ENCODE peak calls at places on chromosomes 6 and 20, in ten cellular contexts. One of them, this sample, is unnamed.

GRCh38 chr6:105920071-105920470 is 166.1 kb upstream of the PRDM1 start:
- DNase-seq in H54: no peak
- DNase-seq in H7: no peak
- DNase-seq in T-cell: no peak
- DNase-seq in stimulated activated CD8-positive, alpha-beta memory T cell treated with anti-CD3 and anti-CD28 coated beads, Interleukin-15, amount 100 ng/mL, for 24 hours: no peak
- DNase-seq in Right ventricle myocardium superior: no peak
- DNase-seq in iPS-NIHi11: no peak
- DNase-seq in fibroblast of pulmonary artery: no peak
- DNase-seq in activated naive CD8-positive, alpha-beta T cell treated with anti-CD3 and anti-CD28 coated beads, Interleukin-2, amount 50 U/mL, for 24 hours: no peak
- DNase-seq in activated T-cell treated with anti-CD3 and anti-CD28 coated beads, Interleukin-2, amount 50 U/mL, for 48 hours: no peak
- DNase-seq in this sample: no peak

GRCh38 chr6:84798257-84798656 is 33.9 kb upstream of the TBX18 start:
- DNase-seq in H54: no peak
- DNase-seq in H7: no peak
- DNase-seq in T-cell: no peak
- DNase-seq in stimulated activated CD8-positive, alpha-beta memory T cell treated with anti-CD3 and anti-CD28 coated beads, Interleukin-15, amount 100 ng/mL, for 24 hours: no peak
- DNase-seq in Right ventricle myocardium superior: no peak
- DNase-seq in iPS-NIHi11: no peak
- DNase-seq in fibroblast of pulmonary artery: peak
- DNase-seq in activated naive CD8-positive, alpha-beta T cell treated with anti-CD3 and anti-CD28 coated beads, Interleukin-2, amount 50 U/mL, for 24 hours: no peak
- DNase-seq in activated T-cell treated with anti-CD3 and anti-CD28 coated beads, Interleukin-2, amount 50 U/mL, for 48 hours: no peak
- DNase-seq in this sample: no peak

GRCh38 chr6:44058617-44059358 is 68.5 kb downstream of the MRPL14 start:
- DNase-seq in H54: peak
- DNase-seq in H7: no peak
- DNase-seq in T-cell: no peak
- DNase-seq in stimulated activated CD8-positive, alpha-beta memory T cell treated with anti-CD3 and anti-CD28 coated beads, Interleukin-15, amount 100 ng/mL, for 24 hours: no peak
- DNase-seq in Right ventricle myocardium superior: peak
- DNase-seq in iPS-NIHi11: no peak
- DNase-seq in fibroblast of pulmonary artery: peak
- DNase-seq in activated naive CD8-positive, alpha-beta T cell treated with anti-CD3 and anti-CD28 coated beads, Interleukin-2, amount 50 U/mL, for 24 hours: peak
- DNase-seq in activated T-cell treated with anti-CD3 and anti-CD28 coated beads, Interleukin-2, amount 50 U/mL, for 48 hours: no peak
- DNase-seq in this sample: peak

GRCh38 chr20:63568986-63569949 is 4.8 kb downstream of the HELZ2 start:
- DNase-seq in H54: no peak
- DNase-seq in H7: no peak
- DNase-seq in T-cell: no peak
- DNase-seq in stimulated activated CD8-positive, alpha-beta memory T cell treated with anti-CD3 and anti-CD28 coated beads, Interleukin-15, amount 100 ng/mL, for 24 hours: no peak
- DNase-seq in Right ventricle myocardium superior: no peak
- DNase-seq in iPS-NIHi11: no peak
- DNase-seq in fibroblast of pulmonary artery: no peak
- DNase-seq in activated naive CD8-positive, alpha-beta T cell treated with anti-CD3 and anti-CD28 coated beads, Interleukin-2, amount 50 U/mL, for 24 hours: no peak
- DNase-seq in activated T-cell treated with anti-CD3 and anti-CD28 coated beads, Interleukin-2, amount 50 U/mL, for 48 hours: no peak
- DNase-seq in this sample: no peak

GRCh38 chr6:94349227-94349626 is 929.9 kb upstream of the EPHA7 start:
- DNase-seq in H54: no peak
- DNase-seq in H7: no peak
- DNase-seq in T-cell: no peak
- DNase-seq in stimulated activated CD8-positive, alpha-beta memory T cell treated with anti-CD3 and anti-CD28 coated beads, Interleukin-15, amount 100 ng/mL, for 24 hours: no peak
- DNase-seq in Right ventricle myocardium superior: no peak
- DNase-seq in iPS-NIHi11: no peak
- DNase-seq in fibroblast of pulmonary artery: no peak
- DNase-seq in activated naive CD8-positive, alpha-beta T cell treated with anti-CD3 and anti-CD28 coated beads, Interleukin-2, amount 50 U/mL, for 24 hours: no peak
- DNase-seq in activated T-cell treated with anti-CD3 and anti-CD28 coated beads, Interleukin-2, amount 50 U/mL, for 48 hours: no peak
- DNase-seq in this sample: no peak

GRCh38 chr20:55354700-55355099 is 650.6 kb downstream of the CBLN4 start:
- DNase-seq in H54: no peak
- DNase-seq in H7: no peak
- DNase-seq in T-cell: no peak
- DNase-seq in stimulated activated CD8-positive, alpha-beta memory T cell treated with anti-CD3 and anti-CD28 coated beads, Interleukin-15, amount 100 ng/mL, for 24 hours: no peak
- DNase-seq in Right ventricle myocardium superior: no peak
- DNase-seq in iPS-NIHi11: no peak
- DNase-seq in fibroblast of pulmonary artery: no peak
- DNase-seq in activated naive CD8-positive, alpha-beta T cell treated with anti-CD3 and anti-CD28 coated beads, Interleukin-2, amount 50 U/mL, for 24 hours: no peak
- DNase-seq in activated T-cell treated with anti-CD3 and anti-CD28 coated beads, Interleukin-2, amount 50 U/mL, for 48 hours: no peak
- DNase-seq in this sample: no peak

GRCh38 chr20:50144362-50144761 is 9.2 kb downstream of the PEDS1 start:
- DNase-seq in H54: peak
- DNase-seq in H7: no peak
- DNase-seq in T-cell: no peak
- DNase-seq in stimulated activated CD8-positive, alpha-beta memory T cell treated with anti-CD3 and anti-CD28 coated beads, Interleukin-15, amount 100 ng/mL, for 24 hours: no peak
- DNase-seq in Right ventricle myocardium superior: no peak
- DNase-seq in iPS-NIHi11: no peak
- DNase-seq in fibroblast of pulmonary artery: peak
- DNase-seq in activated naive CD8-positive, alpha-beta T cell treated with anti-CD3 and anti-CD28 coated beads, Interleukin-2, amount 50 U/mL, for 24 hours: no peak
- DNase-seq in activated T-cell treated with anti-CD3 and anti-CD28 coated beads, Interleukin-2, amount 50 U/mL, for 48 hours: no peak
- DNase-seq in this sample: no peak

GRCh38 chr6:134821397-134821796 is 128.5 kb downstream of the ALDH8A1 start:
- DNase-seq in H54: no peak
- DNase-seq in H7: no peak
- DNase-seq in T-cell: no peak
- DNase-seq in stimulated activated CD8-positive, alpha-beta memory T cell treated with anti-CD3 and anti-CD28 coated beads, Interleukin-15, amount 100 ng/mL, for 24 hours: no peak
- DNase-seq in Right ventricle myocardium superior: no peak
- DNase-seq in iPS-NIHi11: no peak
- DNase-seq in fibroblast of pulmonary artery: no peak
- DNase-seq in activated naive CD8-positive, alpha-beta T cell treated with anti-CD3 and anti-CD28 coated beads, Interleukin-2, amount 50 U/mL, for 24 hours: no peak
- DNase-seq in activated T-cell treated with anti-CD3 and anti-CD28 coated beads, Interleukin-2, amount 50 U/mL, for 48 hours: no peak
- DNase-seq in this sample: no peak

GRCh38 chr6:89035252-89036106 is 45.1 kb upstream of the PNRC1 start:
- DNase-seq in H54: peak
- DNase-seq in H7: no peak
- DNase-seq in T-cell: no peak
- DNase-seq in stimulated activated CD8-positive, alpha-beta memory T cell treated with anti-CD3 and anti-CD28 coated beads, Interleukin-15, amount 100 ng/mL, for 24 hours: no peak
- DNase-seq in Right ventricle myocardium superior: peak
- DNase-seq in iPS-NIHi11: no peak
- DNase-seq in fibroblast of pulmonary artery: peak
- DNase-seq in activated naive CD8-positive, alpha-beta T cell treated with anti-CD3 and anti-CD28 coated beads, Interleukin-2, amount 50 U/mL, for 24 hours: no peak
- DNase-seq in activated T-cell treated with anti-CD3 and anti-CD28 coated beads, Interleukin-2, amount 50 U/mL, for 48 hours: no peak
- DNase-seq in this sample: peak

GRCh38 chr6:159929819-159930218 is 39.0 kb downstream of the MAS1 start:
- DNase-seq in H54: no peak
- DNase-seq in H7: no peak
- DNase-seq in T-cell: peak
- DNase-seq in stimulated activated CD8-positive, alpha-beta memory T cell treated with anti-CD3 and anti-CD28 coated beads, Interleukin-15, amount 100 ng/mL, for 24 hours: no peak
- DNase-seq in Right ventricle myocardium superior: no peak
- DNase-seq in iPS-NIHi11: no peak
- DNase-seq in fibroblast of pulmonary artery: peak
- DNase-seq in activated naive CD8-positive, alpha-beta T cell treated with anti-CD3 and anti-CD28 coated beads, Interleukin-2, amount 50 U/mL, for 24 hours: peak
- DNase-seq in activated T-cell treated with anti-CD3 and anti-CD28 coated beads, Interleukin-2, amount 50 U/mL, for 48 hours: peak
- DNase-seq in this sample: no peak

GRCh38 chr6:27591660-27592059 is 118.8 kb upstream of the ZNF184 start:
- DNase-seq in H54: no peak
- DNase-seq in H7: no peak
- DNase-seq in T-cell: no peak
- DNase-seq in stimulated activated CD8-positive, alpha-beta memory T cell treated with anti-CD3 and anti-CD28 coated beads, Interleukin-15, amount 100 ng/mL, for 24 hours: no peak
- DNase-seq in Right ventricle myocardium superior: no peak
- DNase-seq in iPS-NIHi11: peak
- DNase-seq in fibroblast of pulmonary artery: peak
- DNase-seq in activated naive CD8-positive, alpha-beta T cell treated with anti-CD3 and anti-CD28 coated beads, Interleukin-2, amount 50 U/mL, for 24 hours: peak
- DNase-seq in activated T-cell treated with anti-CD3 and anti-CD28 coated beads, Interleukin-2, amount 50 U/mL, for 48 hours: no peak
- DNase-seq in this sample: no peak

GRCh38 chr20:33169176-33169794 is 1.3 kb downstream of the BPIFA2 start:
- DNase-seq in H54: no peak
- DNase-seq in H7: peak
- DNase-seq in T-cell: no peak
- DNase-seq in stimulated activated CD8-positive, alpha-beta memory T cell treated with anti-CD3 and anti-CD28 coated beads, Interleukin-15, amount 100 ng/mL, for 24 hours: no peak
- DNase-seq in Right ventricle myocardium superior: no peak
- DNase-seq in iPS-NIHi11: peak
- DNase-seq in fibroblast of pulmonary artery: no peak
- DNase-seq in activated naive CD8-positive, alpha-beta T cell treated with anti-CD3 and anti-CD28 coated beads, Interleukin-2, amount 50 U/mL, for 24 hours: peak
- DNase-seq in activated T-cell treated with anti-CD3 and anti-CD28 coated beads, Interleukin-2, amount 50 U/mL, for 48 hours: peak
- DNase-seq in this sample: no peak

GRCh38 chr6:25318589-25318988 is 39.4 kb downstream of the CARMIL1 start:
- DNase-seq in H54: no peak
- DNase-seq in H7: peak
- DNase-seq in T-cell: no peak
- DNase-seq in stimulated activated CD8-positive, alpha-beta memory T cell treated with anti-CD3 and anti-CD28 coated beads, Interleukin-15, amount 100 ng/mL, for 24 hours: no peak
- DNase-seq in Right ventricle myocardium superior: no peak
- DNase-seq in iPS-NIHi11: no peak
- DNase-seq in fibroblast of pulmonary artery: no peak
- DNase-seq in activated naive CD8-positive, alpha-beta T cell treated with anti-CD3 and anti-CD28 coated beads, Interleukin-2, amount 50 U/mL, for 24 hours: no peak
- DNase-seq in activated T-cell treated with anti-CD3 and anti-CD28 coated beads, Interleukin-2, amount 50 U/mL, for 48 hours: no peak
- DNase-seq in this sample: no peak